ENCODE peak calls at places on chromosomes 16 and 17, in six cellular contexts. One of them, this sample, is unnamed.
A peak's percentile ranks its signal among the peaks of the same experiment; 100 is the strongest.

GRCh38 chr16:65120811-65121721 is 797 bp downstream of the CDH11 start:
- DNase-seq in IMR-90: peak; percentile 37
- DNase-seq in endothelial cell of umbilical vein: peak; percentile 51
- DNase-seq in K562: no peak
- DNase-seq in keratinocyte: no peak
- DNase-seq in fibroblast of lung: peak; percentile 48
- DNase-seq in this sample: peak; percentile 65

GRCh38 chr16:59865071-59865671 is 1131.1 kb upstream of the GOT2 start:
- DNase-seq in fibroblast of lung: no peak
- DNase-seq in endothelial cell of umbilical vein: no peak
- DNase-seq in IMR-90: no peak
- DNase-seq in K562: no peak
- DNase-seq in keratinocyte: no peak
- DNase-seq in this sample: no peak

GRCh38 chr16:2152695-2153506 is 2.7 kb upstream of the TRAF7 start:
- DNase-seq in K562: peak; percentile 62
- DNase-seq in keratinocyte: no peak
- DNase-seq in fibroblast of lung: no peak
- DNase-seq in endothelial cell of umbilical vein: no peak
- DNase-seq in IMR-90: no peak
- DNase-seq in this sample: peak; percentile 90

GRCh38 chr16:61926766-61927165 is 109.5 kb downstream of the CDH8 start:
- DNase-seq in K562: no peak
- DNase-seq in fibroblast of lung: no peak
- DNase-seq in endothelial cell of umbilical vein: no peak
- DNase-seq in IMR-90: no peak
- DNase-seq in keratinocyte: no peak
- DNase-seq in this sample: no peak

GRCh38 chr16:119835-120234 is 18.6 kb downstream of the NPRL3 start:
- DNase-seq in keratinocyte: no peak
- DNase-seq in fibroblast of lung: no peak
- DNase-seq in K562: peak; percentile 89
- DNase-seq in endothelial cell of umbilical vein: no peak
- DNase-seq in IMR-90: no peak
- DNase-seq in this sample: no peak

GRCh38 chr17:6894206-6894528 is 62.6 kb upstream of the TEKT1 start:
- DNase-seq in IMR-90: no peak
- DNase-seq in fibroblast of lung: no peak
- DNase-seq in endothelial cell of umbilical vein: peak; percentile 28
- DNase-seq in K562: no peak
- DNase-seq in keratinocyte: no peak
- DNase-seq in this sample: peak; percentile 76

GRCh38 chr16:85517780-85518179 is 95.3 kb upstream of the GSE1 start:
- DNase-seq in fibroblast of lung: no peak
- DNase-seq in keratinocyte: no peak
- DNase-seq in IMR-90: no peak
- DNase-seq in endothelial cell of umbilical vein: no peak
- DNase-seq in K562: no peak
- DNase-seq in this sample: no peak

GRCh38 chr16:56608876-56609462 is 585 bp downstream of the MT2A start:
- DNase-seq in endothelial cell of umbilical vein: no peak
- DNase-seq in IMR-90: no peak
- DNase-seq in K562: no peak
- DNase-seq in keratinocyte: no peak
- DNase-seq in fibroblast of lung: no peak
- DNase-seq in this sample: no peak

GRCh38 chr17:12415031-12415430 is 250.7 kb upstream of the MYOCD start:
- DNase-seq in endothelial cell of umbilical vein: no peak
- DNase-seq in keratinocyte: no peak
- DNase-seq in fibroblast of lung: peak; percentile 54
- DNase-seq in IMR-90: peak; percentile 94
- DNase-seq in K562: no peak
- DNase-seq in this sample: no peak

GRCh38 chr17:36085710-36086268 is 4.2 kb downstream of the CCL3 start:
- DNase-seq in fibroblast of lung: peak; percentile 6
- DNase-seq in K562: no peak
- DNase-seq in IMR-90: no peak
- DNase-seq in keratinocyte: no peak
- DNase-seq in endothelial cell of umbilical vein: no peak
- DNase-seq in this sample: no peak

GRCh38 chr17:72687941-72688340 is 404.5 kb downstream of the SLC39A11 start:
- DNase-seq in fibroblast of lung: no peak
- DNase-seq in K562: no peak
- DNase-seq in endothelial cell of umbilical vein: no peak
- DNase-seq in keratinocyte: no peak
- DNase-seq in IMR-90: no peak
- DNase-seq in this sample: no peak

GRCh38 chr17:14428640-14429029 is 127.8 kb downstream of the HS3ST3B1 start:
- DNase-seq in endothelial cell of umbilical vein: no peak
- DNase-seq in IMR-90: no peak
- DNase-seq in fibroblast of lung: no peak
- DNase-seq in keratinocyte: no peak
- DNase-seq in K562: no peak
- DNase-seq in this sample: no peak

GRCh38 chr16:88444826-88445582 is 8.1 kb upstream of the ZFPM1 start:
- DNase-seq in K562: peak; percentile 66
- DNase-seq in fibroblast of lung: no peak
- DNase-seq in endothelial cell of umbilical vein: no peak
- DNase-seq in keratinocyte: no peak
- DNase-seq in IMR-90: no peak
- DNase-seq in this sample: no peak

GRCh38 chr17:76996741-76997694 is 128.8 kb downstream of the MGAT5B start:
- DNase-seq in fibroblast of lung: no peak
- DNase-seq in endothelial cell of umbilical vein: no peak
- DNase-seq in IMR-90: no peak
- DNase-seq in K562: no peak
- DNase-seq in keratinocyte: no peak
- DNase-seq in this sample: no peak

GRCh38 chr17:45841883-45842525 is 2.7 kb upstream of the SPPL2C start:
- DNase-seq in fibroblast of lung: peak; percentile 1
- DNase-seq in endothelial cell of umbilical vein: no peak
- DNase-seq in keratinocyte: no peak
- DNase-seq in IMR-90: no peak
- DNase-seq in K562: no peak
- DNase-seq in this sample: peak; percentile 76
- H3K4me2 ChIP-seq in fibroblast of lung: no peak overlapping the region
- H3K4me2 ChIP-seq in endothelial cell of umbilical vein: no peak overlapping the region
- H3K4me2 ChIP-seq in keratinocyte: no peak overlapping the region
- H3K4me2 ChIP-seq in IMR-90: no peak overlapping the region
- H3K4me2 ChIP-seq in K562: no peak overlapping the region
- H3K4me2 ChIP-seq in this sample: no peak overlapping the region

GRCh38 chr17:82593590-82594087 is 54.6 kb downstream of the WDR45B start:
- DNase-seq in fibroblast of lung: peak; percentile 34
- DNase-seq in keratinocyte: no peak
- DNase-seq in IMR-90: no peak
- DNase-seq in endothelial cell of umbilical vein: no peak
- DNase-seq in K562: no peak
- DNase-seq in this sample: peak; percentile 76
- H3K4me3 ChIP-seq in fibroblast of lung: peak overlapping the region; percentile 37
- H3K4me3 ChIP-seq in keratinocyte: peak overlapping the region; percentile 70
- H3K4me3 ChIP-seq in IMR-90: peak overlapping the region; percentile 51
- H3K4me3 ChIP-seq in endothelial cell of umbilical vein: peak overlapping the region; percentile 1
- H3K4me3 ChIP-seq in K562: no peak overlapping the region
- H3K4me3 ChIP-seq in this sample: peak overlapping the region; percentile 81

DNA sequence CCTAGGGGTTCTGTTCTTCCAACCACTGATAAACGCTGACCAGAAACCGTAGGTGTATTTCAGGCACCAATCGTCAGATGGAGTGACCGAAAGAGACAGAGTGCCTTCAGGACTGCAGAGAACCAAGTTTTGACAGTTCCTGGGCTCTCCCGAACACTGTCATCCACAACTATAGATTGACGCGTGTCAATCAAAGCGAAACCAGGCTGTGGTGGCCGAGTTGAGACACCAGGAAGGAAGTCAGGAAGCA is 11.9 kb upstream of the AURKB start:
- DNase-seq in K562: no peak
- DNase-seq in IMR-90: no peak
- DNase-seq in keratinocyte: no peak
- DNase-seq in fibroblast of lung: no peak
- DNase-seq in endothelial cell of umbilical vein: no peak
- DNase-seq in this sample: no peak
- H2AFZ ChIP-seq in K562: peak overlapping the region; percentile 95
- H2AFZ ChIP-seq in IMR-90: peak overlapping the region; percentile 63
- H2AFZ ChIP-seq in keratinocyte: no peak overlapping the region
- H2AFZ ChIP-seq in fibroblast of lung: no peak overlapping the region
- H2AFZ ChIP-seq in endothelial cell of umbilical vein: no peak overlapping the region
- H2AFZ ChIP-seq in this sample: peak overlapping the region; percentile 77

DNA sequence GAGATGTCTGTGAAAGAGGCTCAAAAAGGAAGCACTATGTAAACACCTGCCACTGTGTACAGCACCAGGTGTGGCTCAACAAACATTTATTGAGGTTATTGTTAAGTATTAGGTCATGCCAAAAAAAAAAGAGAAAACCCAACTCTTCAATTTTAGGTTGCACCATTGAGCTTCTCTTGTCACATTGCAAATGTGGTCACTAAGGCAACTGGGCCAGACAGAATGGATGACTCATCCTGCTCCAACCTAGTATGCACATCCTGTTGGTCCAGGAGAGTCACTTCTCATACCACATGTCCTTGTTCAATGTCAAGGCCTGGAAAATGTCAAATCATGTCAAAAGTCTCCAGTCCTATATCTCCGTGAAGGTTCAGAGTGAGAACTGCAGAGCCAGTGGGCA is 25.0 kb downstream of the HOXB1 start:
- DNase-seq in IMR-90: peak; percentile 89
- DNase-seq in keratinocyte: peak; percentile 30
- DNase-seq in K562: peak; percentile 88
- DNase-seq in fibroblast of lung: peak; percentile 72
- DNase-seq in endothelial cell of umbilical vein: peak; percentile 77
- DNase-seq in this sample: no peak
- H3K4me2 ChIP-seq in IMR-90: no peak overlapping the region
- H3K4me2 ChIP-seq in keratinocyte: no peak overlapping the region
- H3K4me2 ChIP-seq in K562: no peak overlapping the region
- H3K4me2 ChIP-seq in fibroblast of lung: no peak overlapping the region
- H3K4me2 ChIP-seq in endothelial cell of umbilical vein: no peak overlapping the region
- H3K4me2 ChIP-seq in this sample: no peak overlapping the region

GRCh38 chr17:910503-911194 is 68.9 kb downstream of the NXN start:
- DNase-seq in fibroblast of lung: no peak
- DNase-seq in keratinocyte: no peak
- DNase-seq in IMR-90: no peak
- DNase-seq in endothelial cell of umbilical vein: no peak
- DNase-seq in K562: no peak
- DNase-seq in this sample: no peak
- H3K4me3 ChIP-seq in fibroblast of lung: no peak overlapping the region
- H3K4me3 ChIP-seq in keratinocyte: no peak overlapping the region
- H3K4me3 ChIP-seq in IMR-90: no peak overlapping the region
- H3K4me3 ChIP-seq in endothelial cell of umbilical vein: no peak overlapping the region
- H3K4me3 ChIP-seq in K562: no peak overlapping the region
- H3K4me3 ChIP-seq in this sample: no peak overlapping the region

DNA sequence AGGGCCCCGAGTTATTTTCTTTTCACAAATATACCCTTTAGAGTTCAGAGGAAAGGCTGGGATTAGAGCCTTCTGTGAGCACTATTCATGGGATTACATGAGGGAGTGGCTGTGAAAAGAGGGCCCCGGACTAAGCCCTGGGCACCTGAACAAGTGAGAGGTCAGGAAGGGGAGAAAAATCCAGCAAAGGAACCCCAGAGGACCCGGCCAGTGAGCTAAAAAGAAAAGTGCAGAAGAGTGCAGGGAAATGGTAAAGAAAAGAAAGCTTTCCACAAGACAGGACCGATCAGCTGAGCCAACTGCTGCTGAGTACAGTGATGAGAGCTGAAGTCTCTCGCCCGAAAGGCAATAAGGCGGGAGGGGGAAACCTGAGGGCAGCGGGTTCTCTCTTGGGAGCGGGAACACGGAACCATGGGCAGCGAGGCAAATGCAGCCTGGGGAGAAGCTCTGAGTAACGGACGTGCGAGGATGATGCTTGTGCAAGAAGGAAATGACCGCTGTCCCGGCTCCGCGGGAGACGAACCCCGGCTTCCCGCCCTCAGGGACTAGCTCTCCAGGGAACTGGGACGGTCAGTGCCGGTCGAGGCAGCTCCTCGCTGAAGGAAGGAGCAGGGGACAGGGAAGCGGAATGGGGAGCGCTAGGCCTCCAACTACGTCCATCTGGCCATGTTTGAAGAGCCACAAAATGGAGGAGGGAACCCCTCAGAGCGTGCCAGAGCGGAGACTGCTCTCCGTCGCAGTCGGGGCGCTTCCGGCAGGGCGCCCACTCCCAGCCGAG is 665 bp upstream of the ALDH3A2 start:
- DNase-seq in keratinocyte: no peak
- DNase-seq in IMR-90: peak; percentile 54
- DNase-seq in K562: no peak
- DNase-seq in endothelial cell of umbilical vein: peak; percentile 72
- DNase-seq in fibroblast of lung: peak; percentile 68
- DNase-seq in this sample: peak; percentile 87
- H2AFZ ChIP-seq in keratinocyte: peak overlapping the region; percentile 96
- H2AFZ ChIP-seq in IMR-90: peak overlapping the region; percentile 97
- H2AFZ ChIP-seq in K562: no peak overlapping the region
- H2AFZ ChIP-seq in endothelial cell of umbilical vein: peak overlapping the region; percentile 82
- H2AFZ ChIP-seq in fibroblast of lung: peak overlapping the region; percentile 98
- H2AFZ ChIP-seq in this sample: peak overlapping the region; percentile 96

DNA sequence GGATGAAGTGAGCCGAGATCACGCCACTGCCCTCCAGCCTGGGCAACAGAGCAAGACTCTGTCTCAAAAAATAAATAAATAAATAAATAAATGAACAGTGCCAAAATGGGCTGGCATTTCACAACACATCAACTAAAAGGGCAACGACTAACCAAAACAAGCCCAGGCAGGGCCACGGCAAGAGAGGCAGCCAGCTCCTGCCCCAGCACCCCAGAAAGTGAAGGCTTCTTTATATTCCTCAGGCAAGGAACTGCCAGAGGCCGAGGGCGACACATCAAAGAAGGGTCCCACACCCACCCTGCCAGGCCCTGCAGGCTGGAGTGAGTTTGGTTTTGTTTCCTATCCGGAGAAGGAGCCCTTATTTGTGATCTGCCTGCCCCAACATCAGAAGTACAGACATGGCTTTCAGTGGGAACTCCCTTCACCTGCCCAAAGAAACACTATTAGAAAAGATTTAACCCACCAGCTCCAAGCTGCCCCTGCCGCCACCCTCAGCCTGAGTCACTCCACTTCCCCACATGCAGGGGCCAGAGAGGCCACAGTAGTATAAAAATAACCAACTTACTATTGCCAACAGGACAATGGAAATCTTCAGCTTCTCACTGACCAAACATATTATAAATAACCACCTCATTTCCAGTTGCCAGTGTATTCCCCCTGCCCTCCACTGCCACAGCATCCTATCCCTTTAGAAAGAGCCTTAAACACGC is 8.0 kb downstream of the FBXO31 start:
- DNase-seq in K562: no peak
- DNase-seq in keratinocyte: no peak
- DNase-seq in endothelial cell of umbilical vein: peak; percentile 92
- DNase-seq in fibroblast of lung: no peak
- DNase-seq in IMR-90: peak; percentile 55
- DNase-seq in this sample: peak; percentile 95
- H3K4me2 ChIP-seq in K562: no peak overlapping the region
- H3K4me2 ChIP-seq in keratinocyte: peak overlapping the region; percentile 90
- H3K4me2 ChIP-seq in endothelial cell of umbilical vein: no peak overlapping the region
- H3K4me2 ChIP-seq in fibroblast of lung: peak overlapping the region; percentile 69
- H3K4me2 ChIP-seq in IMR-90: peak overlapping the region; percentile 34
- H3K4me2 ChIP-seq in this sample: peak overlapping the region; percentile 54

This sample was measured in osteoblast.